ENCODE peak calls at places on chromosomes 7 and 10, in four cellular contexts. N is esophagus squamous epithelium; T is mammary epithelial cell; V is CD8-positive, alpha-beta T cell. R is an unnamed sample.

GRCh38 chr7:28433604-28434254 is 21.4 kb downstream of the CREB5 start:
- DNase-seq in N (no peak), T (no peak), V (no peak), R (no peak)

GRCh38 chr10:91046891-91047290 is 126.0 kb upstream of the ANKRD1 start:
- DNase-seq in N (no peak), T (no peak), V (no peak), R (no peak)

GRCh38 chr10:99872367-99873162 is 90.1 kb downstream of the ABCC2 start:
- DNase-seq in N (no peak), T (peak; percentile 18), V (no peak), R (no peak)

GRCh38 chr10:14773551-14774213 is 1.0 kb downstream of the FAM107B start:
- DNase-seq in T (no peak), N (no peak), V (no peak), R (no peak)

GRCh38 chr7:134693256-134693655 is 46.6 kb downstream of the BPGM start:
- DNase-seq in T (peak; percentile 94), V (peak; percentile 45), N (no peak), R (peak; percentile 69)

GRCh38 chr7:134686782-134687181 is 40.1 kb downstream of the BPGM start:
- DNase-seq in T (no peak), N (no peak), V (no peak), R (no peak)

GRCh38 chr10:59126992-59127391 is 49.5 kb upstream of the PHYHIPL start:
- DNase-seq in T (peak; percentile 5), V (no peak), N (no peak), R (no peak)

GRCh38 chr7:104943502-104944343 is 70.3 kb upstream of the KMT2E start:
- DNase-seq in N (no peak), V (peak; percentile 75), T (peak; percentile 68), R (no peak)

GRCh38 chr7:2105917-2106316 is 126.8 kb downstream of the MAD1L1 start:
- DNase-seq in V (no peak), N (no peak), T (no peak), R (no peak)

GRCh38 chr7:157018328-157018996 is 8.0 kb upstream of the MNX1 start:
- DNase-seq in N (no peak), T (no peak), V (no peak), R (no peak)

GRCh38 chr7:77450054-77450453 is 33.9 kb upstream of the GSAP start:
- DNase-seq in N (no peak), T (no peak), V (no peak), R (no peak)

GRCh38 chr10:119726291-119727261 is 726 bp downstream of the INPP5F start:
- DNase-seq in V (no peak), N (no peak), T (no peak), R (no peak)

GRCh38 chr7:102024005-102024768 is 206.8 kb downstream of the CUX1 start:
- DNase-seq in T (no peak), N (no peak), V (no peak), R (no peak)

GRCh38 chr7:3552499-3552898 is 251.4 kb downstream of the SDK1 start:
- DNase-seq in N (no peak), T (peak; percentile 63), V (no peak), R (no peak)

GRCh38 chr7:141073173-141073640 is 657 bp upstream of the TMEM178B start:
- DNase-seq in N (no peak), V (no peak), T (no peak), R (peak; percentile 48)
- H3K27ac ChIP-seq in N (no peak overlapping the region), V (no peak overlapping the region), T (no peak overlapping the region), R (peak overlapping the region; percentile 71)

DNA sequence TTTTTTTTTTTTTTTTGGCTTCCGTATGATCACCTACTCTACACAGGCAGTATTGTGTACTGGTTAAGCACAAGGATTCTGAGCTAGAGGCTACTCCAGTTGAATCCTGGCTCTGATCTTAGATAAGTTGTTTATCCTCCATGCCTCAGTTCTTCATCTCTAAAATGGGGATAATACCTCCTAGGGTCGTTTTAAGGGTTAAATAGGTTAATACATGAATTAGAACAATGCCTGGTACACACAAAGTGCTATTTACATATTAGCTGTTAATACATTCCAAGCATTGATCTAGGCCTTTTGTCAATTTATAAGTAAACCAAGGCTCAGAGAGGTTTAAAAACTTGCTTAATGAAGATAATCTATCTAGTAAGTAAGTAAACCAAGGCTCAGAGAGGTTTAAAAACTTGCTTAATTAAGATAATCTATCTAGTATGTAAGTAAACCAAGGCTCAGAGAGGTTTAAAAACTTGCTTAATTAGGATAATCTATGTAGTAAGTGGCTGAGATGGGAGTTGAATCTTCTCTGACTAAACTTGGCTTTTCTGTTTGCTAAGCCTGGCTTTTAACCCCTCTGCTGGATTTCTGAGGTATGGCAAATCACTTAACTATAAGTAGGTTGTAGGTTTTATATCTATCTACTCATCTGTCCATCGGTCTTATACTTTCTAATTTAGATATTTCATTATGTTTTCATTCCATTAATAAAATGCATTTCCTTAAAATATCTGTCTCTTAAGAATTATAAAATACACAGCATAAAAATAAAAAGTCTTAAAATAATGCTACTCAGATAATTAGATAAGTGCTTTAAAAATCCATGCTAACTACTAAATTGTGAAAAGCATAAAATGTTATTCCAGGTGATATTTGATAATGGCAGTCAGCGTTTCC is 59.2 kb downstream of the ST7 start:
- DNase-seq in V (no peak), T (peak; percentile 39), N (no peak), R (no peak)
- TF ChIP-seq CTCF in V (peak; percentile 51), T (peak; percentile 49), N (peak; percentile 46), R (peak; percentile 14)

GRCh38 chr7:17844022-17844421 is 96.3 kb downstream of the SNX13 start:
- DNase-seq in N (no peak), T (no peak), V (no peak), R (no peak)
- H3K4me3 ChIP-seq in N (no peak overlapping the region), T (no peak overlapping the region), V (no peak overlapping the region), R (no peak overlapping the region)

GRCh38 chr7:100583132-100584045 is 2.5 kb downstream of the LRCH4 start:
- DNase-seq in N (peak; percentile 42), V (peak; percentile 78), T (no peak), R (peak; percentile 61)

GRCh38 chr7:100586266-100587025 is at the start of gene FBXO24:
- DNase-seq in N (peak; percentile 98), T (peak; percentile 100), V (peak; percentile 100), R (peak; percentile 100)

GRCh38 chr7:100585511-100586265 is at the start of gene LRCH4:
- DNase-seq in T (peak; percentile 65), N (no peak), V (peak; percentile 64), R (no peak)

GRCh38 chr7:100584046-100584676 is 1.8 kb downstream of the LRCH4 start:
- DNase-seq in N (no peak), V (no peak), T (no peak), R (no peak)

GRCh38 chr7:100584677-100585510 is 1.0 kb downstream of the LRCH4 start:
- DNase-seq in T (peak; percentile 51), V (no peak), N (no peak), R (peak; percentile 37)
- H3K27ac ChIP-seq in T (peak overlapping the region; percentile 74), V (peak overlapping the region; percentile 74), N (peak overlapping the region; percentile 94), R (peak overlapping the region; percentile 97)

DNA sequence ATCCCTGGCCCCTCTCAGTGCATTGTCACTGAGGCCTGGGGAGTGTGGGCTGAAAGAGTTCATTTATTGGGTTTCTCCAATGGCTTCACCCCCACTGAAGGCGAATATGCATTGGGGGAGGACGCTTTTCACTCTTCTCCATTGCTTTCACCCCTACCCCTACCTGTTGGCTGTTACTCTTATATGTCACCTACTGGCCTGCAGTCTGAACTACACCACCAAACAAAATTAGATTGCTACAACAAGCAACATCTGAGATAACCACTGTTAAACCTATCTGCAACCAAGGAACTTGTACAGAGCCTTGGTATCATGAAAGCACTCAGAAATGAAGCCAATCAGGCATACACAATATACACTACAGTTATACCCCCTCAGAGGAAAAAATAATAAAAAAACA is 203.7 kb downstream of the REEP3 start:
- DNase-seq in N (no peak), V (no peak), T (no peak), R (no peak)
- TF ChIP-seq CTCF in N (peak; percentile 16), V (no peak), T (peak; percentile 33), R (no peak)

R was measured in psoas muscle.